ENCODE peak calls at places on chromosomes 5 and 9, in five cellular contexts. One of them, this sample, is unnamed.

GRCh38 chr9:87371801-87372374 is 125.8 kb upstream of the DAPK1 start:
- DNase-seq in ovary: no peak
- DNase-seq in CD8-positive, alpha-beta memory T cell: no peak
- DNase-seq in cardiac muscle cell: no peak
- DNase-seq in NT2/D1: no peak
- DNase-seq in this sample: no peak

GRCh38 chr9:15222313-15222712 is 84.7 kb downstream of the TTC39B start:
- DNase-seq in ovary: no peak
- DNase-seq in CD8-positive, alpha-beta memory T cell: no peak
- DNase-seq in cardiac muscle cell: no peak
- DNase-seq in NT2/D1: no peak
- DNase-seq in this sample: no peak

GRCh38 chr5:31157719-31158118 is 35.8 kb upstream of the CDH6 start:
- DNase-seq in ovary: no peak
- DNase-seq in CD8-positive, alpha-beta memory T cell: no peak
- DNase-seq in cardiac muscle cell: peak; percentile 6
- DNase-seq in NT2/D1: no peak
- DNase-seq in this sample: no peak

GRCh38 chr5:74113987-74114386 is 488.0 kb downstream of the ARHGEF28 start:
- DNase-seq in ovary: no peak
- DNase-seq in CD8-positive, alpha-beta memory T cell: no peak
- DNase-seq in cardiac muscle cell: no peak
- DNase-seq in NT2/D1: no peak
- DNase-seq in this sample: no peak

GRCh38 chr5:66494437-66494836 is 101.8 kb upstream of the MAST4 start:
- DNase-seq in ovary: no peak
- DNase-seq in CD8-positive, alpha-beta memory T cell: no peak
- DNase-seq in cardiac muscle cell: no peak
- DNase-seq in NT2/D1: no peak
- DNase-seq in this sample: peak; percentile 37

GRCh38 chr5:94010814-94011213 is 269.4 kb upstream of the POU5F2 start:
- DNase-seq in ovary: no peak
- DNase-seq in CD8-positive, alpha-beta memory T cell: no peak
- DNase-seq in cardiac muscle cell: no peak
- DNase-seq in NT2/D1: no peak
- DNase-seq in this sample: no peak

GRCh38 chr9:89872913-89873707 is 268.3 kb downstream of the GADD45G start:
- DNase-seq in ovary: no peak
- DNase-seq in CD8-positive, alpha-beta memory T cell: no peak
- DNase-seq in cardiac muscle cell: no peak
- DNase-seq in NT2/D1: no peak
- DNase-seq in this sample: no peak

GRCh38 chr5:126000533-126000932 is 422.7 kb upstream of the GRAMD2B start:
- DNase-seq in ovary: no peak
- DNase-seq in CD8-positive, alpha-beta memory T cell: no peak
- DNase-seq in cardiac muscle cell: no peak
- DNase-seq in NT2/D1: no peak
- DNase-seq in this sample: no peak

GRCh38 chr9:122835313-122835731 is 6.9 kb upstream of the PDCL start:
- DNase-seq in ovary: no peak
- DNase-seq in CD8-positive, alpha-beta memory T cell: peak; percentile 37
- DNase-seq in cardiac muscle cell: no peak
- DNase-seq in NT2/D1: no peak
- DNase-seq in this sample: no peak

GRCh38 chr9:130382086-130382485 is 62.7 kb upstream of the ASS1 start:
- DNase-seq in ovary: no peak
- DNase-seq in CD8-positive, alpha-beta memory T cell: no peak
- DNase-seq in cardiac muscle cell: no peak
- DNase-seq in NT2/D1: no peak
- DNase-seq in this sample: no peak

GRCh38 chr9:137978262-137978714 is 100.7 kb downstream of the CACNA1B start:
- DNase-seq in ovary: no peak
- DNase-seq in CD8-positive, alpha-beta memory T cell: no peak
- DNase-seq in cardiac muscle cell: no peak
- DNase-seq in NT2/D1: no peak
- DNase-seq in this sample: no peak

GRCh38 chr5:121550989-121551388 is 300.7 kb upstream of the FTMT start:
- DNase-seq in ovary: no peak
- DNase-seq in CD8-positive, alpha-beta memory T cell: no peak
- DNase-seq in cardiac muscle cell: no peak
- DNase-seq in NT2/D1: no peak
- DNase-seq in this sample: no peak
- H3K4me3 ChIP-seq in ovary: no peak overlapping the region
- H3K4me3 ChIP-seq in CD8-positive, alpha-beta memory T cell: no peak overlapping the region
- H3K4me3 ChIP-seq in cardiac muscle cell: no peak overlapping the region
- H3K4me3 ChIP-seq in NT2/D1: no peak overlapping the region
- H3K4me3 ChIP-seq in this sample: no peak overlapping the region

GRCh38 chr9:127825319-127826051 is 22.8 kb downstream of the FPGS start:
- DNase-seq in ovary: peak; percentile 72
- DNase-seq in CD8-positive, alpha-beta memory T cell: no peak
- DNase-seq in cardiac muscle cell: no peak
- DNase-seq in NT2/D1: peak; percentile 54
- DNase-seq in this sample: no peak
- H3K4me3 ChIP-seq in ovary: no peak overlapping the region
- H3K4me3 ChIP-seq in CD8-positive, alpha-beta memory T cell: no peak overlapping the region
- H3K4me3 ChIP-seq in cardiac muscle cell: no peak overlapping the region
- H3K4me3 ChIP-seq in NT2/D1: no peak overlapping the region
- H3K4me3 ChIP-seq in this sample: no peak overlapping the region

GRCh38 chr9:128361296-128361980 is 9.7 kb upstream of the URM1 start:
- DNase-seq in ovary: no peak
- DNase-seq in CD8-positive, alpha-beta memory T cell: no peak
- DNase-seq in cardiac muscle cell: no peak
- DNase-seq in NT2/D1: no peak
- DNase-seq in this sample: no peak

GRCh38 chr9:128358861-128359260 is 12.3 kb upstream of the URM1 start:
- DNase-seq in ovary: no peak
- DNase-seq in CD8-positive, alpha-beta memory T cell: no peak
- DNase-seq in cardiac muscle cell: no peak
- DNase-seq in NT2/D1: no peak
- DNase-seq in this sample: no peak

GRCh38 chr9:128360826-128361225 is 10.3 kb upstream of the URM1 start:
- DNase-seq in ovary: no peak
- DNase-seq in CD8-positive, alpha-beta memory T cell: no peak
- DNase-seq in cardiac muscle cell: no peak
- DNase-seq in NT2/D1: no peak
- DNase-seq in this sample: no peak

GRCh38 chr9:128362774-128363173 is 8.4 kb upstream of the URM1 start:
- DNase-seq in ovary: no peak
- DNase-seq in CD8-positive, alpha-beta memory T cell: no peak
- DNase-seq in cardiac muscle cell: no peak
- DNase-seq in NT2/D1: no peak
- DNase-seq in this sample: no peak

DNA sequence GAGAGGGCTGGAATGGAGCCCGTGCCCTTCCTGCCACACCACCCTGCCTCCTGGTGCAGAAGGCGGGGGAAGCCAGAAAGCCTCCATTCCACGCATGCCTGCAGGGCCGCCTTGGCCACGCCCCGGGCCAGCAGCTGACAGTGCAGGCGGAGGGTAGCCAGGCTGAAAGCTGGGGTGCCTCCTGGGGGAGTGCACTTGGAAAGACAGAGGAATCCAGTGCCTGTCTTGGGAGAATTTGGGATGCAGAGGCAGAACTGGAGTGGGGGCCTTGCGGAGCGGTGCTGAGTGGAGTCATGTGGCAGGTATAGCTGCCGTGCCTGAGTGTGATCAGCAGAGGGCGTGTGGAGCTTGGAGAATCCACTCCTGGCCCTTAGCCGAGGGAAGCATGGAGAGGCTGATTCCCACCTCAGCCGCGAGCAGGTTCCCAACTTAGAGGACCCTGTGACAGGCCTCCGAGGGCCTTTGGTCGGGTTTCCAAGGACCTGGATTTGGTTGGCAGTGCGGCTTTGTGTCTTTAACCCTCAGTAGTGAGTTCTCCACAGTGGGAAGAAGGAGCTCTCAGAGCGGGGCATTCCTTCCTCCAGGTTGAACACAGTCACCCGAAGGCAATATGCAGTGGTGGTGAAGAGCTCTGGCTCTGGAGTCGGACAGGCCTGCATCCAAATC is 9.1 kb upstream of the URM1 start:
- DNase-seq in ovary: peak; percentile 86
- DNase-seq in CD8-positive, alpha-beta memory T cell: peak; percentile 70
- DNase-seq in cardiac muscle cell: peak; percentile 90
- DNase-seq in NT2/D1: peak; percentile 82
- DNase-seq in this sample: peak; percentile 82
- H3K4me3 ChIP-seq in ovary: peak overlapping the region; percentile 19
- H3K4me3 ChIP-seq in CD8-positive, alpha-beta memory T cell: peak overlapping the region; percentile 62
- H3K4me3 ChIP-seq in cardiac muscle cell: no peak overlapping the region
- H3K4me3 ChIP-seq in NT2/D1: no peak overlapping the region
- H3K4me3 ChIP-seq in this sample: no peak overlapping the region

DNA sequence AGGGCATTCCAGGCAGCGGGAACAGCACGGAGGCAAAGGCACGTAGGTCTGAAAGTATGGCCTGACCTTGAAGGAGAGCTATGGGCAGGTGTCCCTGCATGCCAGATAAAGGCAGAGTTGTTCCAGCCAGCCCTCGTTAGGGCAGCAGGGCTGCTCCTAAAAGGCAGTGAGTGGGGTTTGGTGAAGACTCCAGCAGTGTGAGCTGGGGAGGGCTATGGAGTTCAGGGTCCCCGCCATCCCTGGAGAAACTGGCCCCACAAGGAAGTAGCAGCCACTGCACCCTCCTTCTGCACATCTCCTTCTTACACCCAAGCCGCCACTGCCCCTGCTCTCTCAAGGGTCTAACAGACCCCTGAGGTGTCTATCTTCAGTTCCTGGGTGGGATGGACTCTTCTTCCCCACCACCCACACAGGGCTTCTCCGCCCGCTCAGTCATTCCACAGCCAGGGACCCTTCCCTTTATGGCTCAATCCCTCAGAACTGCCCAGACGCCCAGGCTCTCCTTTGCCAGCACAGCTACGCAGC is 1.4 kb downstream of the AKNA start:
- DNase-seq in ovary: no peak
- DNase-seq in CD8-positive, alpha-beta memory T cell: no peak
- DNase-seq in cardiac muscle cell: no peak
- DNase-seq in NT2/D1: no peak
- DNase-seq in this sample: no peak
- H3K4me3 ChIP-seq in ovary: peak overlapping the region; percentile 62
- H3K4me3 ChIP-seq in CD8-positive, alpha-beta memory T cell: peak overlapping the region; percentile 98
- H3K4me3 ChIP-seq in cardiac muscle cell: peak overlapping the region; percentile 33
- H3K4me3 ChIP-seq in NT2/D1: no peak overlapping the region
- H3K4me3 ChIP-seq in this sample: no peak overlapping the region